ENCODE peak calls at places on chromosomes 3 and 15, in seven cellular contexts. Q, U, I, K, Y, P and D are unnamed samples. For H3K4me1, the result is how much of the 10 kb centered on the place peaks cover.

GRCh38 chr3:100033184-100033583 is 81.1 kb downstream of the FILIP1L start:
- DNase-seq in P (no peak), Q (no peak), U (peak), Y (no peak), K (peak), I (peak), D (no peak)

GRCh38 chr3:16186565-16186964 is 12.1 kb downstream of the GALNT15 start:
- DNase-seq in Y (no peak), I (no peak), U (no peak), P (no peak), K (no peak), Q (no peak), D (no peak)

GRCh38 chr3:138434875-138435772 is 708 bp downstream of the ESYT3 start:
- DNase-seq in Y (no peak), P (no peak), I (no peak), U (no peak), K (peak), Q (peak), D (no peak)

GRCh38 chr3:187738400-187739124 is 6.7 kb downstream of the BCL6 start:
- DNase-seq in P (peak), Y (peak), I (peak), Q (peak), U (peak), K (peak), D (peak)

GRCh38 chr3:66803206-66803605 is 194.9 kb upstream of the KBTBD8 start:
- DNase-seq in U (no peak), I (no peak), P (no peak), Q (no peak), Y (no peak), K (no peak), D (peak)

GRCh38 chr3:1346386-1346785 is 253.6 kb downstream of the CNTN6 start:
- DNase-seq in U (no peak), K (no peak), I (no peak), P (no peak), Q (no peak), Y (no peak), D (no peak)

GRCh38 chr3:198071602-198072285 is 111.7 kb downstream of the LMLN start:
- DNase-seq in P (peak), Y (no peak), U (peak), Q (peak), K (peak), I (no peak), D (no peak)

GRCh38 chr3:45499529-45499928 is 95.0 kb upstream of the LIMD1 start:
- DNase-seq in U (peak), K (peak), P (peak), I (no peak), Y (no peak), Q (peak), D (no peak)

GRCh38 chr3:182357928-182358327 is 435.4 kb upstream of the ATP11B start:
- DNase-seq in K (no peak), Q (peak), P (no peak), I (no peak), U (no peak), Y (no peak), D (no peak)

GRCh38 chr3:138367912-138368311 is 19.5 kb downstream of the MRAS start:
- DNase-seq in P (no peak), U (peak), Y (peak), Q (no peak), K (no peak), I (peak), D (peak)

GRCh38 chr3:151230644-151231043 is 27.6 kb upstream of the GPR171 start:
- DNase-seq in Q (no peak), K (no peak), U (no peak), I (no peak), P (no peak), Y (no peak), D (no peak)

GRCh38 chr15:33234019-33234418 is 39.5 kb upstream of the FMN1 start:
- DNase-seq in U (peak), K (peak), P (peak), Q (peak), Y (no peak), I (no peak), D (peak)

GRCh38 chr3:8387591-8387990 is 114.0 kb upstream of the LMCD1 start:
- DNase-seq in I (no peak), K (no peak), Y (no peak), U (no peak), Q (no peak), P (no peak), D (no peak)

GRCh38 chr15:63490345-63491034 is 13.9 kb upstream of the USP3 start:
- DNase-seq in P (no peak), I (no peak), K (no peak), Q (no peak), U (no peak), Y (no peak), D (no peak)

GRCh38 chr3:11835028-11835639 is 11.6 kb downstream of the TAMM41 start:
- DNase-seq in P (no peak), I (no peak), K (peak), Q (no peak), Y (no peak), U (peak), D (peak)

GRCh38 chr15:92624401-92624991 is 31.1 kb downstream of the FAM174B start:
- DNase-seq in P (no peak), K (peak), I (peak), U (peak), Y (no peak), Q (no peak), D (no peak)

GRCh38 chr3:143843607-143844006 is 4.7 kb downstream of the SLC9A9 start:
- DNase-seq in P (no peak), K (no peak), I (no peak), Q (no peak), Y (no peak), U (no peak), D (no peak)

GRCh38 chr3:177781686-177782161 is 584.4 kb upstream of the TBL1XR1 start:
- DNase-seq in P (no peak), K (no peak), Y (peak), U (peak), Q (no peak), I (peak), D (no peak)

GRCh38 chr3:193509103-193509965 is 45.4 kb downstream of the ATP13A4 start:
- DNase-seq in K (no peak), I (no peak), Y (no peak), U (no peak), Q (no peak), P (no peak), D (no peak)

GRCh38 chr15:99315636-99316035 is 64.4 kb downstream of the LRRC28 start:
- DNase-seq in Q (peak), U (no peak), K (no peak), P (peak), I (no peak), Y (no peak), D (no peak)

GRCh38 chr3:124648551-124648950 is 81.7 kb upstream of the UMPS start:
- DNase-seq in U (no peak), K (no peak), Q (no peak), Y (no peak), P (no peak), I (no peak), D (no peak)

GRCh38 chr15:40937762-40938529 is 8.8 kb downstream of the DLL4 start:
- DNase-seq in Q (no peak), U (no peak), I (no peak), Y (no peak), K (no peak), P (peak), D (no peak)

GRCh38 chr3:100063929-100064461 is 50.3 kb downstream of the FILIP1L start:
- DNase-seq in Y (no peak), P (no peak), K (no peak), U (no peak), I (no peak), Q (no peak), D (no peak)

GRCh38 chr3:111315911-111316310 is 226.1 kb upstream of the CD96 start:
- DNase-seq in P (no peak), I (no peak), Q (peak), K (no peak), Y (no peak), U (peak), D (peak)

GRCh38 chr3:114112696-114113095 is 56.2 kb downstream of the QTRT2 start:
- DNase-seq in I (no peak), Y (no peak), K (no peak), Q (no peak), U (peak), P (no peak), D (peak)

GRCh38 chr15:40289140-40289775 is 6.4 kb upstream of the ANKRD63 start:
- DNase-seq in U (no peak), Y (no peak), K (no peak), P (no peak), Q (peak), I (no peak), D (no peak)

GRCh38 chr15:73361331-73361730 is 7.4 kb downstream of the HCN4 start:
- DNase-seq in Q (no peak), Y (no peak), I (no peak), U (no peak), K (no peak), P (no peak), D (no peak)

GRCh38 chr3:112341386-112341785 is 8.4 kb downstream of the CD200 start:
- DNase-seq in Y (no peak), I (no peak), U (no peak), K (no peak), P (no peak), Q (no peak), D (no peak)

GRCh38 chr3:122533931-122534334 is 19.2 kb upstream of the KPNA1 start:
- DNase-seq in Y (no peak), K (peak), Q (peak), P (peak), U (peak), I (no peak), D (no peak)

GRCh38 chr3:21117397-21117796 is 633.6 kb downstream of the ZNF385D start:
- DNase-seq in U (no peak), Q (peak), Y (no peak), I (no peak), K (no peak), P (no peak), D (no peak)

GRCh38 chr15:90231028-90232017 is 2.4 kb downstream of the CIB1 start:
- DNase-seq in Y (peak), I (no peak), K (no peak), U (no peak), Q (no peak), P (no peak), D (no peak)

DNA sequence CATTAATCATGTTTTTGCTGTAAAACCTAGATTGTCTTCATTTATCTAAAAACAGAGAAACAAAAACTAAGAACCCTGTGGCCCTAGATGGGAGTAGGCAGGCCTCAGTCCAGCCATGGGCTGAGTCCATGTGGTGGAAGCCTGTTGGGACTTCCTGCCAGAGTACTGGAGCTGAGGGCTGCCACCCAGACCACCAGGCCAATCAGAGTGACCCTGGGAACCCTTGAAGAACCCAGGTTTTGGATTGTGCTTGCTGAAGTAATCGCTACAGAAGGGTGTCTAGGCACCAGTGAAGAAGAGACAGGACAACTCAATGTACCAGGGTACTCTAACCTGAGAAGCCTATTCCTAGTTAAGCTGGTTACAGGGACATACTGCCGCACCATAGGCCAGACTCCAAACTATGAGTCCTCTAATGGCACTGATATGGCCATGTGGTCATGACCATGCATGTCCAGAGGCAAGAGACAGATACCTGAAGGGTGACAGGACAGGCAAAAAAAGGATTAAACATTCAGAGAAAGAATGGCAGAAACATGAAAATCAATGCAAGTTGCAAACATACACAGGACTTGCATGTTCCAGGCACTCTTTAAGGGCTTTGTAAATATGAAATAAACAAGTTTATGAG is 12.9 kb downstream of the CSRNP1 start:
- DNase-seq in K (no peak), U (no peak), Q (no peak), I (no peak), Y (no peak), P (no peak), D (no peak)
- H3K4me1 ChIP-seq in K (under half), U (under half), Q (under half), I (under half), Y (half or more), P (under half), D (under half)

DNA sequence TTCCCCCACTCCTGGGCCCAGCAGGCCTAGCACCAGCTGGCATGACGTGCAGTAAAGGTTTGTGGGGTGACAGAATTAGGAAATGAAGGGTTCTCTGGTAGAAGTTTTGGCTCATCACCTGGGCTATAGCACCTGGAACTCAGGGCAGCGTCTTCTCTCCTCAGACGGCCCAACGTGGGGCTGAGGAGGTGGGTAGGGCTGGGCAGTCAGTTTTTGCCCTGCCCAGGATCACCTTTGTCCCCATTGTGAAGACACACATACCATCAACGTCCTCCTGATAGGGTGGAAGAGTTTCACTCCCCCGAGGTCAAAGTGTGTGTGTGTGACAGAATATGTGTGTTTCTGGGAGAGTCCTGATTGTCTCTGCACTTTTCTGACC is 12.1 kb downstream of the KBTBD13 start:
- DNase-seq in I (no peak), P (no peak), Q (no peak), K (no peak), Y (no peak), U (no peak), D (no peak)
- H3K4me1 ChIP-seq in I (under half), P (under half), Q (under half), K (half or more), Y (half or more), U (under half), D (under half)

DNA sequence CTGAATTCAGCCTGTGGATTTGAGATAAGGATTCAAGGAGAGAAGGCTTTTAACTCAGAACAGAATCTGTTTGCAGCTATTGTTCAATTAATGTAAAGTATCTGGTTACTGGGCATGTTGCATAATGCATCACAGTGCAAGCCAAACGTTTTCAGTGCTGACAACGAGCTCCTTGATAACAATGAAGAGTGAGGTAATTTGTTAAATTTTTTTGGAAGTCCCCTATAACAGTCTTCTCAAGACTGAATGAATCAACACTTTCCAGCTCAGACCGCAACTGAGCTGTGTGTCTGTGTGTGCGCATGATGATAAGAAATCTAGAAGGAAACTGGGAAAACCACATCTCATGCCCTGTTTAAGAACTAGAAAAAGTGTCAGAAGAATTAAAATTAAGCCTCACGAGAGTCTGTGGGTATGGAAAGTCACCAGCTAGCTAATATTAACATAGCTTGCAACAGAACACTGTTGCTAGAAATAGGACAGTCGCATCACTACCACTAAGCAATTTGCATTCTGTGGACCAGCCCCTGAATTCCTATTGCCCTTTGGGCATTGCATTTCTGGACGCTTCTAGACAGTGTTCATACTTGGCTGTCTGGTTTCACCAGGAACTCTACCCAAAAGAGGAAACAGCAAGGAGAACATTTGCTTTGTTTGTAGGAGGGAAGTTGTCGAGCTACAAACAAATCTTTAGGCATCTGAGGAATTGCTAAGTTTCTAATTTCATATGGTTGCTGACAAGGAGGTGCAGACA is 43.7 kb upstream of the ATP2C1 start:
- DNase-seq in Y (no peak), K (peak), U (peak), P (no peak), Q (peak), I (peak), D (peak)
- H3K4me1 ChIP-seq in Y (under half), K (under half), U (under half), P (under half), Q (under half), I (under half), D (under half)

DNA sequence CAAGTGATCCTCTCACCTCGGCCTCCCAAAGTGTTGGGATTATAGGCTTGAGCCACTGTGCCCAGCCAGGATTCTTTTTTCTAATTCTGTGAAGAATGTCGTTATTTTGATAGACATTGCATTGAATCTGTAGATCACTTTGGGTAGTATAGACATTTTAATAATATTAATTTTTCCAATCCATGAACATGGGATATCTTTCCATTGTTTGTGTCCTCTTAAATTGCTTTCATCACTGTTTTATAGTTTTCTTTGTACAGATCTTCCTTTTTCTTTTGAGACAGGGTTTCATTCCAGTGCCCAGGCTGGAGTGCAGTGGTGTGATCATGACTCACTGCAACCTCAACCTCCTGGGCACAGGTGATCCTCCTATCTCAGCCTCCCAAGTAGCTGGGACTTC is 11.6 kb upstream of the KCTD6 start:
- DNase-seq in Q (no peak), U (no peak), I (no peak), K (no peak), P (no peak), Y (no peak), D (no peak)
- H3K4me1 ChIP-seq in Q (under half), U (under half), I (under half), K (under half), P (under half), Y (under half), D (under half)

GRCh38 chr3:30689202-30689641 is 82.8 kb downstream of the TGFBR2 start:
- DNase-seq in P (peak), U (peak), Q (peak), Y (no peak), I (no peak), K (peak), D (no peak)
- H3K4me1 ChIP-seq in P (under half), U (under half), Q (under half), Y (half or more), I (under half), K (under half), D (under half)

GRCh38 chr15:74408385-74408784 is 25.4 kb downstream of the SEMA7A start:
- DNase-seq in I (no peak), P (no peak), K (no peak), Q (no peak), Y (no peak), U (no peak), D (no peak)

GRCh38 chr15:74406992-74407705 is 26.6 kb downstream of the SEMA7A start:
- DNase-seq in I (peak), U (peak), P (no peak), Y (no peak), K (peak), Q (peak), D (no peak)

GRCh38 chr15:74410502-74410901 is 23.3 kb downstream of the SEMA7A start:
- DNase-seq in K (no peak), P (no peak), Y (no peak), Q (no peak), I (no peak), U (no peak), D (no peak)

GRCh38 chr15:74409225-74409624 is 24.5 kb downstream of the SEMA7A start:
- DNase-seq in K (no peak), P (no peak), Y (no peak), U (no peak), Q (no peak), I (no peak), D (no peak)

DNA sequence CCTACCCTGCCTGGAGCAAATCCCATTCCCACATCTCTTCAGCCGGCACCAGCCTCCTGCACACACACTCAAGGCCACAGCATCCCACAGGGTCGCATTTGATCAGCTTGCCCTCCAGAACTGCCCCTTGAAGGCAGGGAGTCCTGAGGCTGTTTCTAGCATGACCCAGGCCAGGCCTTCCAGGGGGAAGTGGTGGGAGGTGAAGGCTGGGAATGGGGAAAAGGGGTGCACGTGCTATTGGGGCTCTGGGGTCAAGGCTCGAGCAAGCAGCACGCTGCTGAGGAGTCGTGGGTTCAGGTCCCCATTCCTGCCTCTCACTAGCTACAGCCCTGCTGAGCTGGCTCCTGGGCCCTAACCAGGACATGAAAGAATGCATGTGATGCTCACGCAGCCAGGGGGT is 24.9 kb downstream of the SEMA7A start:
- DNase-seq in Y (no peak), P (no peak), Q (no peak), K (no peak), I (no peak), U (no peak), D (no peak)
- H3K4me1 ChIP-seq in Y (under half), P (under half), Q (under half), K (under half), I (under half), U (under half), D (under half)